ENCODE peak calls at places on chromosomes 2 and 18, in five cellular contexts. One of them, this sample, is unnamed.

GRCh38 chr18:59051470-59052165 is 88.1 kb upstream of the SEC11C start:
- DNase-seq in thyroid gland: peak; percentile 39
- DNase-seq in BJ: no peak
- DNase-seq in CD4-positive, CD25-positive, alpha-beta regulatory T cell: no peak
- DNase-seq in psoas muscle: peak; percentile 90
- DNase-seq in this sample: no peak

GRCh38 chr2:114027437-114027836 is 137.5 kb downstream of the ACTR3 start:
- DNase-seq in thyroid gland: no peak
- DNase-seq in BJ: no peak
- DNase-seq in CD4-positive, CD25-positive, alpha-beta regulatory T cell: no peak
- DNase-seq in psoas muscle: no peak
- DNase-seq in this sample: no peak

GRCh38 chr2:159009940-159010339 is 41.5 kb downstream of the TANC1 start:
- DNase-seq in thyroid gland: no peak
- DNase-seq in BJ: no peak
- DNase-seq in CD4-positive, CD25-positive, alpha-beta regulatory T cell: no peak
- DNase-seq in psoas muscle: no peak
- DNase-seq in this sample: no peak

GRCh38 chr18:30705943-30706342 is 336.6 kb downstream of the DSC3 start:
- DNase-seq in thyroid gland: no peak
- DNase-seq in BJ: no peak
- DNase-seq in CD4-positive, CD25-positive, alpha-beta regulatory T cell: no peak
- DNase-seq in psoas muscle: no peak
- DNase-seq in this sample: no peak

GRCh38 chr2:176072951-176073904 is 10.5 kb downstream of the EVX2 start:
- DNase-seq in thyroid gland: no peak
- DNase-seq in BJ: no peak
- DNase-seq in CD4-positive, CD25-positive, alpha-beta regulatory T cell: no peak
- DNase-seq in psoas muscle: no peak
- DNase-seq in this sample: no peak

GRCh38 chr18:75200071-75200470 is 8.9 kb downstream of the PTGR3 start:
- DNase-seq in thyroid gland: no peak
- DNase-seq in BJ: no peak
- DNase-seq in CD4-positive, CD25-positive, alpha-beta regulatory T cell: no peak
- DNase-seq in psoas muscle: peak; percentile 76
- DNase-seq in this sample: no peak

GRCh38 chr18:3205239-3205638 is 14.5 kb downstream of the MYOM1 start:
- DNase-seq in thyroid gland: no peak
- DNase-seq in BJ: no peak
- DNase-seq in CD4-positive, CD25-positive, alpha-beta regulatory T cell: no peak
- DNase-seq in psoas muscle: no peak
- DNase-seq in this sample: no peak

GRCh38 chr18:24136967-24137373 is 1.9 kb upstream of the CABYR start:
- DNase-seq in thyroid gland: no peak
- DNase-seq in BJ: no peak
- DNase-seq in CD4-positive, CD25-positive, alpha-beta regulatory T cell: peak; percentile 21
- DNase-seq in psoas muscle: no peak
- DNase-seq in this sample: no peak

GRCh38 chr18:62828852-62829251 is 113.5 kb downstream of the PHLPP1 start:
- DNase-seq in thyroid gland: no peak
- DNase-seq in BJ: no peak
- DNase-seq in CD4-positive, CD25-positive, alpha-beta regulatory T cell: no peak
- DNase-seq in psoas muscle: no peak
- DNase-seq in this sample: no peak

GRCh38 chr18:518081-518480 is 17.6 kb upstream of the COLEC12 start:
- DNase-seq in thyroid gland: no peak
- DNase-seq in BJ: no peak
- DNase-seq in CD4-positive, CD25-positive, alpha-beta regulatory T cell: no peak
- DNase-seq in psoas muscle: no peak
- DNase-seq in this sample: no peak

GRCh38 chr2:127388423-127389164 is 819 bp upstream of the MAP3K2 start:
- DNase-seq in thyroid gland: no peak
- DNase-seq in BJ: no peak
- DNase-seq in CD4-positive, CD25-positive, alpha-beta regulatory T cell: no peak
- DNase-seq in psoas muscle: no peak
- DNase-seq in this sample: no peak

GRCh38 chr2:102137138-102137537 is 5.4 kb upstream of the IL1R1 start:
- DNase-seq in thyroid gland: no peak
- DNase-seq in BJ: no peak
- DNase-seq in CD4-positive, CD25-positive, alpha-beta regulatory T cell: no peak
- DNase-seq in psoas muscle: no peak
- DNase-seq in this sample: no peak

GRCh38 chr2:85796549-85797262 is 42.9 kb downstream of the ATOH8 start:
- DNase-seq in thyroid gland: no peak
- DNase-seq in BJ: no peak
- DNase-seq in CD4-positive, CD25-positive, alpha-beta regulatory T cell: no peak
- DNase-seq in psoas muscle: peak; percentile 63
- DNase-seq in this sample: no peak

GRCh38 chr2:237324446-237325236 is 89.3 kb downstream of the COL6A3 start:
- DNase-seq in thyroid gland: no peak
- DNase-seq in BJ: no peak
- DNase-seq in CD4-positive, CD25-positive, alpha-beta regulatory T cell: no peak
- DNase-seq in psoas muscle: no peak
- DNase-seq in this sample: peak; percentile 39

GRCh38 chr18:12770469-12771219 is 67.8 kb downstream of the PSMG2 start:
- DNase-seq in thyroid gland: no peak
- DNase-seq in BJ: no peak
- DNase-seq in CD4-positive, CD25-positive, alpha-beta regulatory T cell: no peak
- DNase-seq in psoas muscle: no peak
- DNase-seq in this sample: no peak

GRCh38 chr18:33583901-33584300 is 5.9 kb downstream of the ASXL3 start:
- DNase-seq in thyroid gland: no peak
- DNase-seq in BJ: no peak
- DNase-seq in CD4-positive, CD25-positive, alpha-beta regulatory T cell: no peak
- DNase-seq in psoas muscle: no peak
- DNase-seq in this sample: no peak

GRCh38 chr2:168118733-168119518 is 128.5 kb downstream of the STK39 start:
- DNase-seq in thyroid gland: no peak
- DNase-seq in BJ: peak; percentile 14
- DNase-seq in CD4-positive, CD25-positive, alpha-beta regulatory T cell: peak; percentile 48
- DNase-seq in psoas muscle: no peak
- DNase-seq in this sample: no peak

GRCh38 chr2:101858246-101858645 is 133.5 kb upstream of the IL1R2 start:
- DNase-seq in thyroid gland: no peak
- DNase-seq in BJ: no peak
- DNase-seq in CD4-positive, CD25-positive, alpha-beta regulatory T cell: no peak
- DNase-seq in psoas muscle: no peak
- DNase-seq in this sample: no peak

GRCh38 chr18:34131008-34131407 is 93.7 kb downstream of the NOL4 start:
- DNase-seq in thyroid gland: no peak
- DNase-seq in BJ: no peak
- DNase-seq in CD4-positive, CD25-positive, alpha-beta regulatory T cell: no peak
- DNase-seq in psoas muscle: no peak
- DNase-seq in this sample: no peak

GRCh38 chr2:19714926-19715325 is 186.9 kb downstream of the TTC32 start:
- DNase-seq in thyroid gland: no peak
- DNase-seq in BJ: no peak
- DNase-seq in CD4-positive, CD25-positive, alpha-beta regulatory T cell: no peak
- DNase-seq in psoas muscle: no peak
- DNase-seq in this sample: no peak

GRCh38 chr2:165835363-165835762 is 41.3 kb upstream of the GALNT3 start:
- DNase-seq in thyroid gland: no peak
- DNase-seq in BJ: no peak
- DNase-seq in CD4-positive, CD25-positive, alpha-beta regulatory T cell: no peak
- DNase-seq in psoas muscle: no peak
- DNase-seq in this sample: no peak

GRCh38 chr2:165840333-165840958 is 46.4 kb upstream of the GALNT3 start:
- DNase-seq in thyroid gland: no peak
- DNase-seq in BJ: no peak
- DNase-seq in CD4-positive, CD25-positive, alpha-beta regulatory T cell: no peak
- DNase-seq in psoas muscle: no peak
- DNase-seq in this sample: no peak

GRCh38 chr2:165833156-165833555 is 39.1 kb upstream of the GALNT3 start:
- DNase-seq in thyroid gland: no peak
- DNase-seq in BJ: peak; percentile 35
- DNase-seq in CD4-positive, CD25-positive, alpha-beta regulatory T cell: no peak
- DNase-seq in psoas muscle: no peak
- DNase-seq in this sample: no peak

GRCh38 chr2:165839610-165840009 is 45.6 kb upstream of the GALNT3 start:
- DNase-seq in thyroid gland: no peak
- DNase-seq in BJ: no peak
- DNase-seq in CD4-positive, CD25-positive, alpha-beta regulatory T cell: no peak
- DNase-seq in psoas muscle: no peak
- DNase-seq in this sample: no peak

DNA sequence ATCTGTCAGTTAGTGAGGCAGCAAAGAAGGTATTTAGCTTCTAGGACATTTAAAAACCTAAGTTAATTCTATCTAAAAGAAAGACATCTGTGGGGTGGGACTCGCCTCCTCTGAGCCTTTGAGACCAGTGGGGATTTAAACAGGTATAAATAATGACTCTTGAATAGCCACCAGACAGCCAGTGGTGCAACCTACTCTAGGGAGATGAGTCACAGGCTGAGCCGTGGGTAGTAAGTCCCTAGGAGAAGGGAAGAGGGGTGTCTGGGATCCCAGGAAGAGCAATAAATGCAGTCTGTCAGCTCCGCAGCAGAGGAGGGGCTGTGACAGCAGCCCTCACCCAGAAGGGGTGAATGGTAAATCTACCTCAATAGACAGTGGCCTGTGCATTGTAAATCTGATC is 43.1 kb upstream of the GALNT3 start:
- DNase-seq in thyroid gland: no peak
- DNase-seq in BJ: no peak
- DNase-seq in CD4-positive, CD25-positive, alpha-beta regulatory T cell: no peak
- DNase-seq in psoas muscle: no peak
- DNase-seq in this sample: no peak
- H3K4me3 ChIP-seq in thyroid gland: no peak overlapping the region
- H3K4me3 ChIP-seq in BJ: no peak overlapping the region
- H3K4me3 ChIP-seq in CD4-positive, CD25-positive, alpha-beta regulatory T cell: no peak overlapping the region
- H3K4me3 ChIP-seq in psoas muscle: no peak overlapping the region
- H3K4me3 ChIP-seq in this sample: no peak overlapping the region

GRCh38 chr2:156703628-156704027 is 267.4 kb downstream of the GPD2 start:
- DNase-seq in thyroid gland: no peak
- DNase-seq in BJ: no peak
- DNase-seq in CD4-positive, CD25-positive, alpha-beta regulatory T cell: no peak
- DNase-seq in psoas muscle: no peak
- DNase-seq in this sample: no peak
- H3K4me3 ChIP-seq in thyroid gland: no peak overlapping the region
- H3K4me3 ChIP-seq in BJ: no peak overlapping the region
- H3K4me3 ChIP-seq in CD4-positive, CD25-positive, alpha-beta regulatory T cell: no peak overlapping the region
- H3K4me3 ChIP-seq in psoas muscle: no peak overlapping the region
- H3K4me3 ChIP-seq in this sample: no peak overlapping the region

GRCh38 chr2:72826156-72826477 is 284 bp upstream of the EXOC6B start:
- DNase-seq in thyroid gland: no peak
- DNase-seq in BJ: no peak
- DNase-seq in CD4-positive, CD25-positive, alpha-beta regulatory T cell: no peak
- DNase-seq in psoas muscle: no peak
- DNase-seq in this sample: no peak
- H3K4me3 ChIP-seq in thyroid gland: no peak overlapping the region
- H3K4me3 ChIP-seq in BJ: peak overlapping the region; percentile 83
- H3K4me3 ChIP-seq in CD4-positive, CD25-positive, alpha-beta regulatory T cell: peak overlapping the region; percentile 69
- H3K4me3 ChIP-seq in psoas muscle: peak overlapping the region; percentile 94
- H3K4me3 ChIP-seq in this sample: peak overlapping the region; percentile 77

GRCh38 chr2:201928363-201928762 is 105.3 kb upstream of the FZD7 start:
- DNase-seq in thyroid gland: no peak
- DNase-seq in BJ: no peak
- DNase-seq in CD4-positive, CD25-positive, alpha-beta regulatory T cell: no peak
- DNase-seq in psoas muscle: no peak
- DNase-seq in this sample: no peak
- H3K4me3 ChIP-seq in thyroid gland: no peak overlapping the region
- H3K4me3 ChIP-seq in BJ: no peak overlapping the region
- H3K4me3 ChIP-seq in CD4-positive, CD25-positive, alpha-beta regulatory T cell: no peak overlapping the region
- H3K4me3 ChIP-seq in psoas muscle: no peak overlapping the region
- H3K4me3 ChIP-seq in this sample: no peak overlapping the region

GRCh38 chr2:171882095-171882769 is 11.8 kb downstream of the SLC25A12 start:
- DNase-seq in thyroid gland: no peak
- DNase-seq in BJ: no peak
- DNase-seq in CD4-positive, CD25-positive, alpha-beta regulatory T cell: no peak
- DNase-seq in psoas muscle: no peak
- DNase-seq in this sample: no peak
- H3K4me3 ChIP-seq in thyroid gland: no peak overlapping the region
- H3K4me3 ChIP-seq in BJ: no peak overlapping the region
- H3K4me3 ChIP-seq in CD4-positive, CD25-positive, alpha-beta regulatory T cell: no peak overlapping the region
- H3K4me3 ChIP-seq in psoas muscle: no peak overlapping the region
- H3K4me3 ChIP-seq in this sample: no peak overlapping the region

GRCh38 chr2:25258814-25259743 is 82.6 kb downstream of the DNMT3A start:
- DNase-seq in thyroid gland: no peak
- DNase-seq in BJ: no peak
- DNase-seq in CD4-positive, CD25-positive, alpha-beta regulatory T cell: no peak
- DNase-seq in psoas muscle: peak; percentile 7
- DNase-seq in this sample: no peak

GRCh38 chr2:25259744-25260124 is 82.0 kb downstream of the DNMT3A start:
- DNase-seq in thyroid gland: no peak
- DNase-seq in BJ: no peak
- DNase-seq in CD4-positive, CD25-positive, alpha-beta regulatory T cell: no peak
- DNase-seq in psoas muscle: peak; percentile 10
- DNase-seq in this sample: no peak

GRCh38 chr2:25256486-25256875 is 85.2 kb downstream of the DNMT3A start:
- DNase-seq in thyroid gland: no peak
- DNase-seq in BJ: no peak
- DNase-seq in CD4-positive, CD25-positive, alpha-beta regulatory T cell: no peak
- DNase-seq in psoas muscle: peak; percentile 13
- DNase-seq in this sample: no peak

GRCh38 chr2:25257032-25257455 is 84.7 kb downstream of the DNMT3A start:
- DNase-seq in thyroid gland: no peak
- DNase-seq in BJ: peak; percentile 24
- DNase-seq in CD4-positive, CD25-positive, alpha-beta regulatory T cell: no peak
- DNase-seq in psoas muscle: peak; percentile 66
- DNase-seq in this sample: peak; percentile 86

GRCh38 chr2:25257931-25258771 is 83.6 kb downstream of the DNMT3A start:
- DNase-seq in thyroid gland: no peak
- DNase-seq in BJ: no peak
- DNase-seq in CD4-positive, CD25-positive, alpha-beta regulatory T cell: no peak
- DNase-seq in psoas muscle: peak; percentile 35
- DNase-seq in this sample: no peak
- H3K4me3 ChIP-seq in thyroid gland: no peak overlapping the region
- H3K4me3 ChIP-seq in BJ: no peak overlapping the region
- H3K4me3 ChIP-seq in CD4-positive, CD25-positive, alpha-beta regulatory T cell: no peak overlapping the region
- H3K4me3 ChIP-seq in psoas muscle: no peak overlapping the region
- H3K4me3 ChIP-seq in this sample: no peak overlapping the region

GRCh38 chr2:68119504-68119903 is 38.2 kb upstream of the PNO1 start:
- DNase-seq in thyroid gland: no peak
- DNase-seq in BJ: no peak
- DNase-seq in CD4-positive, CD25-positive, alpha-beta regulatory T cell: no peak
- DNase-seq in psoas muscle: no peak
- DNase-seq in this sample: no peak

GRCh38 chr2:68121873-68122679 is 35.6 kb upstream of the PNO1 start:
- DNase-seq in thyroid gland: peak; percentile 86
- DNase-seq in BJ: peak; percentile 31
- DNase-seq in CD4-positive, CD25-positive, alpha-beta regulatory T cell: peak; percentile 68
- DNase-seq in psoas muscle: peak; percentile 90
- DNase-seq in this sample: peak; percentile 81

GRCh38 chr2:68124321-68124720 is 33.4 kb upstream of the PNO1 start:
- DNase-seq in thyroid gland: no peak
- DNase-seq in BJ: no peak
- DNase-seq in CD4-positive, CD25-positive, alpha-beta regulatory T cell: no peak
- DNase-seq in psoas muscle: no peak
- DNase-seq in this sample: no peak

GRCh38 chr2:68125821-68126220 is 31.9 kb upstream of the PNO1 start:
- DNase-seq in thyroid gland: no peak
- DNase-seq in BJ: no peak
- DNase-seq in CD4-positive, CD25-positive, alpha-beta regulatory T cell: no peak
- DNase-seq in psoas muscle: no peak
- DNase-seq in this sample: no peak

DNA sequence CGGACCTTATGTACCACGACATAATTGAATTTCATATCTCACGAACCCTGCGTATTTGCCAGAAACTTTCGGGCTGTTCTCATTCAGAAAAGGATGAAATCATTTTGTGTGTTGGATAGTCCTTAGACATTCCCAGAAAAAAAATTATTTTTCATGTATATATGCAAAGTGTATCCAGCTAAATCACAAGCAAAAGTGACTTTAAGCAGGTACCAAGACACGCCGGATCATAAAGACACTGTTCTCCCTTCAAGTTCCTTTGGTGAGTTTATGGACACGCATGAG is 35.1 kb upstream of the PNO1 start:
- DNase-seq in thyroid gland: no peak
- DNase-seq in BJ: no peak
- DNase-seq in CD4-positive, CD25-positive, alpha-beta regulatory T cell: no peak
- DNase-seq in psoas muscle: no peak
- DNase-seq in this sample: no peak
- H3K4me3 ChIP-seq in thyroid gland: no peak overlapping the region
- H3K4me3 ChIP-seq in BJ: no peak overlapping the region
- H3K4me3 ChIP-seq in CD4-positive, CD25-positive, alpha-beta regulatory T cell: no peak overlapping the region
- H3K4me3 ChIP-seq in psoas muscle: peak overlapping the region; percentile 3
- H3K4me3 ChIP-seq in this sample: no peak overlapping the region

This sample was measured in adrenal gland.